ENCODE peak calls at places on chromosomes 5 and 9, in nine cellular contexts. One of them, this sample, is unnamed.

GRCh38 chr5:133113331-133114061 is 61.7 kb downstream of the HSPA4 start:
- DNase-seq in GM13976: no peak
- DNase-seq in A673: no peak
- DNase-seq in AG09309: no peak
- DNase-seq in brain microvascular endothelial cell: peak
- DNase-seq in lower leg skin: no peak
- DNase-seq in cardiac fibroblast: peak
- DNase-seq in upper lobe of right lung: no peak
- DNase-seq in GM13977: no peak
- DNase-seq in this sample: no peak

GRCh38 chr5:56004874-56005273 is 10.1 kb upstream of the IL6ST start:
- DNase-seq in GM13976: no peak
- DNase-seq in A673: no peak
- DNase-seq in AG09309: no peak
- DNase-seq in brain microvascular endothelial cell: no peak
- DNase-seq in lower leg skin: no peak
- DNase-seq in cardiac fibroblast: no peak
- DNase-seq in upper lobe of right lung: no peak
- DNase-seq in GM13977: no peak
- DNase-seq in this sample: no peak

GRCh38 chr9:102650896-102651295 is 344.2 kb upstream of the CYLC2 start:
- DNase-seq in GM13976: no peak
- DNase-seq in A673: no peak
- DNase-seq in AG09309: no peak
- DNase-seq in brain microvascular endothelial cell: no peak
- DNase-seq in lower leg skin: no peak
- DNase-seq in cardiac fibroblast: no peak
- DNase-seq in upper lobe of right lung: no peak
- DNase-seq in GM13977: no peak
- DNase-seq in this sample: no peak

GRCh38 chr9:134705786-134706185 is 64.2 kb downstream of the COL5A1 start:
- DNase-seq in GM13976: no peak
- DNase-seq in A673: no peak
- DNase-seq in AG09309: no peak
- DNase-seq in brain microvascular endothelial cell: no peak
- DNase-seq in lower leg skin: no peak
- DNase-seq in cardiac fibroblast: no peak
- DNase-seq in upper lobe of right lung: no peak
- DNase-seq in GM13977: no peak
- DNase-seq in this sample: no peak

GRCh38 chr9:94805585-94805984 is 79.1 kb downstream of the AOPEP start:
- DNase-seq in GM13976: no peak
- DNase-seq in A673: peak
- DNase-seq in AG09309: peak
- DNase-seq in brain microvascular endothelial cell: peak
- DNase-seq in lower leg skin: peak
- DNase-seq in cardiac fibroblast: peak
- DNase-seq in upper lobe of right lung: no peak
- DNase-seq in GM13977: no peak
- DNase-seq in this sample: peak

GRCh38 chr9:133592731-133593409 is 16.3 kb downstream of the FAM163B start:
- DNase-seq in GM13976: peak
- DNase-seq in A673: no peak
- DNase-seq in AG09309: no peak
- DNase-seq in brain microvascular endothelial cell: no peak
- DNase-seq in lower leg skin: no peak
- DNase-seq in cardiac fibroblast: peak
- DNase-seq in upper lobe of right lung: no peak
- DNase-seq in GM13977: no peak
- DNase-seq in this sample: no peak

GRCh38 chr5:7446913-7447312 is 51.0 kb downstream of the ADCY2 start:
- DNase-seq in GM13976: no peak
- DNase-seq in A673: no peak
- DNase-seq in AG09309: no peak
- DNase-seq in brain microvascular endothelial cell: no peak
- DNase-seq in lower leg skin: no peak
- DNase-seq in cardiac fibroblast: no peak
- DNase-seq in upper lobe of right lung: no peak
- DNase-seq in GM13977: no peak
- DNase-seq in this sample: no peak

GRCh38 chr9:113715086-113715485 is 161.0 kb upstream of the ZNF618 start:
- DNase-seq in GM13976: no peak
- DNase-seq in A673: no peak
- DNase-seq in AG09309: no peak
- DNase-seq in brain microvascular endothelial cell: peak
- DNase-seq in lower leg skin: no peak
- DNase-seq in cardiac fibroblast: peak
- DNase-seq in upper lobe of right lung: no peak
- DNase-seq in GM13977: no peak
- DNase-seq in this sample: peak

GRCh38 chr9:69019808-69020207 is 5.9 kb upstream of the PRKACG start:
- DNase-seq in GM13976: no peak
- DNase-seq in A673: no peak
- DNase-seq in AG09309: no peak
- DNase-seq in brain microvascular endothelial cell: no peak
- DNase-seq in lower leg skin: no peak
- DNase-seq in cardiac fibroblast: no peak
- DNase-seq in upper lobe of right lung: no peak
- DNase-seq in GM13977: no peak
- DNase-seq in this sample: no peak

GRCh38 chr9:113125636-113126035 is 25.2 kb upstream of the SLC31A2 start:
- DNase-seq in GM13976: no peak
- DNase-seq in A673: no peak
- DNase-seq in AG09309: no peak
- DNase-seq in brain microvascular endothelial cell: no peak
- DNase-seq in lower leg skin: no peak
- DNase-seq in cardiac fibroblast: no peak
- DNase-seq in upper lobe of right lung: no peak
- DNase-seq in GM13977: no peak
- DNase-seq in this sample: no peak

GRCh38 chr5:59746261-59746765 is 147.2 kb downstream of the PDE4D start:
- DNase-seq in GM13976: no peak
- DNase-seq in A673: no peak
- DNase-seq in AG09309: peak
- DNase-seq in brain microvascular endothelial cell: peak
- DNase-seq in lower leg skin: no peak
- DNase-seq in cardiac fibroblast: peak
- DNase-seq in upper lobe of right lung: no peak
- DNase-seq in GM13977: no peak
- DNase-seq in this sample: no peak

GRCh38 chr5:5437227-5438172 is 15.0 kb downstream of the ICE1 start:
- DNase-seq in GM13976: no peak
- DNase-seq in A673: no peak
- DNase-seq in AG09309: no peak
- DNase-seq in brain microvascular endothelial cell: no peak
- DNase-seq in lower leg skin: no peak
- DNase-seq in cardiac fibroblast: no peak
- DNase-seq in upper lobe of right lung: no peak
- DNase-seq in GM13977: no peak
- DNase-seq in this sample: no peak

GRCh38 chr5:149445739-149446369 is 66.8 kb upstream of the IL17B start:
- DNase-seq in GM13976: no peak
- DNase-seq in A673: peak
- DNase-seq in AG09309: peak
- DNase-seq in brain microvascular endothelial cell: peak
- DNase-seq in lower leg skin: no peak
- DNase-seq in cardiac fibroblast: peak
- DNase-seq in upper lobe of right lung: no peak
- DNase-seq in GM13977: no peak
- DNase-seq in this sample: peak

GRCh38 chr5:107985144-107985543 is 314.4 kb upstream of the EFNA5 start:
- DNase-seq in GM13976: no peak
- DNase-seq in A673: no peak
- DNase-seq in AG09309: no peak
- DNase-seq in brain microvascular endothelial cell: no peak
- DNase-seq in lower leg skin: no peak
- DNase-seq in cardiac fibroblast: peak
- DNase-seq in upper lobe of right lung: no peak
- DNase-seq in GM13977: no peak
- DNase-seq in this sample: no peak

GRCh38 chr5:91288117-91288516 is 95.0 kb downstream of the ARRDC3 start:
- DNase-seq in GM13976: no peak
- DNase-seq in A673: no peak
- DNase-seq in AG09309: peak
- DNase-seq in brain microvascular endothelial cell: peak
- DNase-seq in lower leg skin: no peak
- DNase-seq in cardiac fibroblast: peak
- DNase-seq in upper lobe of right lung: no peak
- DNase-seq in GM13977: no peak
- DNase-seq in this sample: no peak

GRCh38 chr9:81562221-81563019 is 126.9 kb downstream of the TLE1 start:
- DNase-seq in GM13976: no peak
- DNase-seq in A673: no peak
- DNase-seq in AG09309: peak
- DNase-seq in brain microvascular endothelial cell: peak
- DNase-seq in lower leg skin: peak
- DNase-seq in cardiac fibroblast: peak
- DNase-seq in upper lobe of right lung: no peak
- DNase-seq in GM13977: no peak
- DNase-seq in this sample: peak

DNA sequence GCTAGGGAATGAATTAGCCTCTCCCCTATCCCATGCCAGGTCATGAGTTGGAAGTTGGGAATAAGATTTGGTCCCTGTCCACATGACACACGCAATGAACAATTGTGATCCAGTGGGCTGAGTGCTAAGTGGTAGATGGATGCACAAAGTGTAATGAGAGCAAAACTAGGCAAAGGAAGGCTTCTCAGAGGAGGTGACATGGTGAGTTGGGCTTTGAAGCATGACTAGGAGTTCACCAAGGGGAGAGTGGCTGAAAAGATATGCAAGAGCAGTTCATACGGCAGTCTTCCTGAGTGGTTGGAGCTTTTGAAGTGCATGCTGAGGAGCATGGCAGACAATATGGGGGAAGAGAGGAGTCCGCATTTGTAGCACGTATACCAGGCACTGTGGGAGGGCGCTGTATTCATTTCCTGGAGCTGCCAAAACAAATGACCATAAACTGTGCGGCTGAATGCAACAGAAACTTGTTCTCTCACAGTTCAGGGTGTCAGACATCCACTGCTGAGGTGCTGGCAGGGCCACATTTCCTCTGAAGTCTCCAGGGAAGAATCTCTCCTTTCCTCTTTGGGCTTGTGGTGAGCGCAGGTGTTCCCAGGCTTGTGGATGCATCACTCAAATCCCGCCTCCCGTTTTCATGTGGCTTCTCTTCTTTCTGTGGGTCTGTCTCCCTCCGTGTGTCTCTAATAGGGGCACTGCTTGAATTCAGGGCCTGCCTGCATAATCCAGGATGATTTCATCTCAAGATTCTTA is 49.5 kb downstream of the NSG2 start:
- DNase-seq in GM13976: no peak
- DNase-seq in A673: no peak
- DNase-seq in AG09309: no peak
- DNase-seq in brain microvascular endothelial cell: no peak
- DNase-seq in lower leg skin: no peak
- DNase-seq in cardiac fibroblast: no peak
- DNase-seq in upper lobe of right lung: no peak
- DNase-seq in GM13977: no peak
- DNase-seq in this sample: no peak
- TF ChIP-seq CTCF in GM13976: no peak
- TF ChIP-seq CTCF in A673: no peak
- TF ChIP-seq CTCF in AG09309: no peak
- TF ChIP-seq CTCF in brain microvascular endothelial cell: no peak
- TF ChIP-seq CTCF in lower leg skin: no peak
- TF ChIP-seq CTCF in cardiac fibroblast: no peak
- TF ChIP-seq CTCF in upper lobe of right lung: no peak
- TF ChIP-seq CTCF in GM13977: no peak
- TF ChIP-seq CTCF in this sample: no peak

GRCh38 chr5:71860048-71860447 is 141.0 kb downstream of the CARTPT start:
- DNase-seq in GM13976: no peak
- DNase-seq in A673: no peak
- DNase-seq in AG09309: no peak
- DNase-seq in brain microvascular endothelial cell: no peak
- DNase-seq in lower leg skin: no peak
- DNase-seq in cardiac fibroblast: no peak
- DNase-seq in upper lobe of right lung: no peak
- DNase-seq in GM13977: no peak
- DNase-seq in this sample: no peak
- TF ChIP-seq CTCF in GM13976: no peak
- TF ChIP-seq CTCF in A673: no peak
- TF ChIP-seq CTCF in AG09309: no peak
- TF ChIP-seq CTCF in brain microvascular endothelial cell: no peak
- TF ChIP-seq CTCF in lower leg skin: no peak
- TF ChIP-seq CTCF in cardiac fibroblast: no peak
- TF ChIP-seq CTCF in upper lobe of right lung: no peak
- TF ChIP-seq CTCF in GM13977: no peak
- TF ChIP-seq CTCF in this sample: no peak

GRCh38 chr9:131873361-131873760 is 133.5 kb upstream of the RAPGEF1 start:
- DNase-seq in GM13976: no peak
- DNase-seq in A673: no peak
- DNase-seq in AG09309: no peak
- DNase-seq in brain microvascular endothelial cell: no peak
- DNase-seq in lower leg skin: no peak
- DNase-seq in cardiac fibroblast: no peak
- DNase-seq in upper lobe of right lung: peak
- DNase-seq in GM13977: no peak
- DNase-seq in this sample: no peak
- TF ChIP-seq CTCF in GM13976: no peak
- TF ChIP-seq CTCF in A673: no peak
- TF ChIP-seq CTCF in AG09309: no peak
- TF ChIP-seq CTCF in brain microvascular endothelial cell: no peak
- TF ChIP-seq CTCF in lower leg skin: no peak
- TF ChIP-seq CTCF in cardiac fibroblast: no peak
- TF ChIP-seq CTCF in upper lobe of right lung: no peak
- TF ChIP-seq CTCF in GM13977: no peak
- TF ChIP-seq CTCF in this sample: no peak

GRCh38 chr9:3863686-3864085 is 337.9 kb upstream of the RFX3 start:
- DNase-seq in GM13976: no peak
- DNase-seq in A673: no peak
- DNase-seq in AG09309: no peak
- DNase-seq in brain microvascular endothelial cell: no peak
- DNase-seq in lower leg skin: no peak
- DNase-seq in cardiac fibroblast: peak
- DNase-seq in upper lobe of right lung: no peak
- DNase-seq in GM13977: no peak
- DNase-seq in this sample: no peak

GRCh38 chr9:3868012-3868411 is 342.2 kb upstream of the RFX3 start:
- DNase-seq in GM13976: peak
- DNase-seq in A673: no peak
- DNase-seq in AG09309: no peak
- DNase-seq in brain microvascular endothelial cell: no peak
- DNase-seq in lower leg skin: no peak
- DNase-seq in cardiac fibroblast: no peak
- DNase-seq in upper lobe of right lung: no peak
- DNase-seq in GM13977: peak
- DNase-seq in this sample: no peak

GRCh38 chr9:3865373-3865772 is 339.6 kb upstream of the RFX3 start:
- DNase-seq in GM13976: no peak
- DNase-seq in A673: no peak
- DNase-seq in AG09309: no peak
- DNase-seq in brain microvascular endothelial cell: no peak
- DNase-seq in lower leg skin: no peak
- DNase-seq in cardiac fibroblast: peak
- DNase-seq in upper lobe of right lung: no peak
- DNase-seq in GM13977: no peak
- DNase-seq in this sample: no peak

GRCh38 chr9:3858961-3859360 is 333.2 kb upstream of the RFX3 start:
- DNase-seq in GM13976: no peak
- DNase-seq in A673: no peak
- DNase-seq in AG09309: no peak
- DNase-seq in brain microvascular endothelial cell: no peak
- DNase-seq in lower leg skin: no peak
- DNase-seq in cardiac fibroblast: peak
- DNase-seq in upper lobe of right lung: no peak
- DNase-seq in GM13977: no peak
- DNase-seq in this sample: no peak

GRCh38 chr9:3863114-3863528 is 337.3 kb upstream of the RFX3 start:
- DNase-seq in GM13976: no peak
- DNase-seq in A673: peak
- DNase-seq in AG09309: peak
- DNase-seq in brain microvascular endothelial cell: peak
- DNase-seq in lower leg skin: peak
- DNase-seq in cardiac fibroblast: peak
- DNase-seq in upper lobe of right lung: no peak
- DNase-seq in GM13977: no peak
- DNase-seq in this sample: no peak
- TF ChIP-seq CTCF in GM13976: no peak
- TF ChIP-seq CTCF in A673: no peak
- TF ChIP-seq CTCF in AG09309: no peak
- TF ChIP-seq CTCF in brain microvascular endothelial cell: peak
- TF ChIP-seq CTCF in lower leg skin: no peak
- TF ChIP-seq CTCF in cardiac fibroblast: peak
- TF ChIP-seq CTCF in upper lobe of right lung: no peak
- TF ChIP-seq CTCF in GM13977: no peak
- TF ChIP-seq CTCF in this sample: peak

This sample was measured in epithelial cell of proximal tubule.